ENCODE peak calls at places on chromosomes 13 and 19, in nine cellular contexts. One of them, this sample, is unnamed.

GRCh38 chr13:112793545-112794445 is 104.0 kb downstream of the ATP11A start:
- DNase-seq in upper lobe of right lung: no peak
- DNase-seq in body of pancreas: no peak
- DNase-seq in RWPE2: no peak
- DNase-seq in cardiac muscle cell: no peak
- DNase-seq in adrenal gland: no peak
- DNase-seq in endodermal cell: no peak
- DNase-seq in aorta: no peak
- DNase-seq in right atrium auricular region: peak
- DNase-seq in this sample: no peak

GRCh38 chr19:3771033-3771905 is 759 bp downstream of the RAX2 start:
- DNase-seq in body of pancreas: no peak
- DNase-seq in right atrium auricular region: no peak
- DNase-seq in adrenal gland: no peak
- DNase-seq in upper lobe of right lung: no peak
- DNase-seq in endodermal cell: peak
- DNase-seq in RWPE2: no peak
- DNase-seq in cardiac muscle cell: no peak
- DNase-seq in aorta: no peak
- DNase-seq in this sample: no peak

GRCh38 chr13:98485561-98485960 is 91.3 kb downstream of the STK24 start:
- DNase-seq in adrenal gland: no peak
- DNase-seq in upper lobe of right lung: no peak
- DNase-seq in body of pancreas: no peak
- DNase-seq in endodermal cell: peak
- DNase-seq in RWPE2: no peak
- DNase-seq in cardiac muscle cell: no peak
- DNase-seq in right atrium auricular region: no peak
- DNase-seq in aorta: no peak
- DNase-seq in this sample: no peak

GRCh38 chr19:19409235-19410030 is 4.0 kb downstream of the GATAD2A start:
- DNase-seq in upper lobe of right lung: no peak
- DNase-seq in endodermal cell: no peak
- DNase-seq in body of pancreas: no peak
- DNase-seq in right atrium auricular region: no peak
- DNase-seq in adrenal gland: no peak
- DNase-seq in cardiac muscle cell: no peak
- DNase-seq in RWPE2: no peak
- DNase-seq in aorta: no peak
- DNase-seq in this sample: no peak

GRCh38 chr19:34172661-34173144 is 399 bp downstream of the LSM14A start:
- DNase-seq in adrenal gland: no peak
- DNase-seq in right atrium auricular region: no peak
- DNase-seq in RWPE2: no peak
- DNase-seq in endodermal cell: no peak
- DNase-seq in cardiac muscle cell: no peak
- DNase-seq in aorta: no peak
- DNase-seq in upper lobe of right lung: no peak
- DNase-seq in body of pancreas: peak
- DNase-seq in this sample: no peak

GRCh38 chr19:1503089-1503924 is 9.5 kb downstream of the ADAMTSL5 start:
- DNase-seq in body of pancreas: peak
- DNase-seq in aorta: no peak
- DNase-seq in cardiac muscle cell: peak
- DNase-seq in RWPE2: no peak
- DNase-seq in adrenal gland: no peak
- DNase-seq in upper lobe of right lung: peak
- DNase-seq in endodermal cell: peak
- DNase-seq in right atrium auricular region: no peak
- DNase-seq in this sample: peak

GRCh38 chr13:79593611-79594275 is 112.8 kb downstream of the NDFIP2 start:
- DNase-seq in body of pancreas: no peak
- DNase-seq in right atrium auricular region: no peak
- DNase-seq in endodermal cell: no peak
- DNase-seq in aorta: no peak
- DNase-seq in RWPE2: no peak
- DNase-seq in cardiac muscle cell: no peak
- DNase-seq in upper lobe of right lung: no peak
- DNase-seq in adrenal gland: no peak
- DNase-seq in this sample: no peak

GRCh38 chr13:32257649-32258048 is 57.5 kb downstream of the ZAR1L start:
- DNase-seq in RWPE2: no peak
- DNase-seq in endodermal cell: no peak
- DNase-seq in adrenal gland: no peak
- DNase-seq in right atrium auricular region: no peak
- DNase-seq in cardiac muscle cell: no peak
- DNase-seq in body of pancreas: no peak
- DNase-seq in aorta: no peak
- DNase-seq in upper lobe of right lung: no peak
- DNase-seq in this sample: no peak

GRCh38 chr19:40805258-40805868 is 6.4 kb downstream of the EGLN2 start:
- DNase-seq in right atrium auricular region: no peak
- DNase-seq in RWPE2: no peak
- DNase-seq in aorta: no peak
- DNase-seq in body of pancreas: peak
- DNase-seq in upper lobe of right lung: no peak
- DNase-seq in cardiac muscle cell: no peak
- DNase-seq in adrenal gland: peak
- DNase-seq in endodermal cell: no peak
- DNase-seq in this sample: no peak

GRCh38 chr19:31312004-31312403 is 37.2 kb downstream of the TSHZ3 start:
- DNase-seq in body of pancreas: no peak
- DNase-seq in right atrium auricular region: no peak
- DNase-seq in adrenal gland: peak
- DNase-seq in cardiac muscle cell: no peak
- DNase-seq in upper lobe of right lung: no peak
- DNase-seq in aorta: peak
- DNase-seq in RWPE2: no peak
- DNase-seq in endodermal cell: no peak
- DNase-seq in this sample: peak

GRCh38 chr13:111485491-111486250 is 165.2 kb downstream of the TEX29 start:
- DNase-seq in endodermal cell: no peak
- DNase-seq in RWPE2: peak
- DNase-seq in upper lobe of right lung: peak
- DNase-seq in cardiac muscle cell: no peak
- DNase-seq in body of pancreas: no peak
- DNase-seq in adrenal gland: no peak
- DNase-seq in aorta: no peak
- DNase-seq in right atrium auricular region: no peak
- DNase-seq in this sample: no peak

DNA sequence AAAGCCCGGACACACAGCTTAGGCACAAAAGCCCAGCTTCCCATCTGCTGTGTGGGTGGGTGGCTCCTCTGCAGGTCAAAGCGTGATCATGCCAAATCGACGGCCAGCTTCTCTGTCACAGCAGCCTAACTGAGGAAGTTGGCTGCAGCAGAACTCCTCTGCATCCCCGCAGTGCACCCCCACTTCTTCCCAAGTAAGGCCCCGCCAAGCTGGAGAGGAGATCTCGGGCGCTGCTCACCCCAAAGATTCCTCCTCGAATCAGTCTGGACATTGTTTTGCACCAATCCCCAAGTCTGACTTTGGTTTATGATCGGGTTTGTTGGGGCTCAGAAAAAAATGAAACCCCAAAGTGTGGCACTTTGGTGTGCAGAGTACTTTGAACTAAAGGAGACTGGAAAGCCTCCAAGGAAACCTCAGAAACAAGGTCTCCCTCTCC is 19.7 kb upstream of the CPB2 start:
- DNase-seq in right atrium auricular region: no peak
- DNase-seq in cardiac muscle cell: no peak
- DNase-seq in endodermal cell: no peak
- DNase-seq in upper lobe of right lung: peak
- DNase-seq in aorta: peak
- DNase-seq in body of pancreas: no peak
- DNase-seq in RWPE2: no peak
- DNase-seq in adrenal gland: no peak
- DNase-seq in this sample: no peak
- H3K4me3 ChIP-seq in right atrium auricular region: no peak
- H3K4me3 ChIP-seq in cardiac muscle cell: no peak
- H3K4me3 ChIP-seq in endodermal cell: no peak
- H3K4me3 ChIP-seq in upper lobe of right lung: no peak
- H3K4me3 ChIP-seq in aorta: no peak
- H3K4me3 ChIP-seq in body of pancreas: no peak
- H3K4me3 ChIP-seq in RWPE2: no peak
- H3K4me3 ChIP-seq in adrenal gland: no peak
- H3K4me3 ChIP-seq in this sample: no peak

GRCh38 chr13:20121154-20121515 is 39.7 kb downstream of the GJA3 start:
- DNase-seq in adrenal gland: no peak
- DNase-seq in endodermal cell: peak
- DNase-seq in right atrium auricular region: no peak
- DNase-seq in upper lobe of right lung: no peak
- DNase-seq in body of pancreas: no peak
- DNase-seq in cardiac muscle cell: no peak
- DNase-seq in RWPE2: no peak
- DNase-seq in aorta: no peak
- DNase-seq in this sample: no peak
- H3K4me3 ChIP-seq in adrenal gland: no peak
- H3K4me3 ChIP-seq in endodermal cell: no peak
- H3K4me3 ChIP-seq in right atrium auricular region: no peak
- H3K4me3 ChIP-seq in upper lobe of right lung: peak
- H3K4me3 ChIP-seq in body of pancreas: no peak
- H3K4me3 ChIP-seq in cardiac muscle cell: no peak
- H3K4me3 ChIP-seq in RWPE2: peak
- H3K4me3 ChIP-seq in aorta: no peak
- H3K4me3 ChIP-seq in this sample: no peak

DNA sequence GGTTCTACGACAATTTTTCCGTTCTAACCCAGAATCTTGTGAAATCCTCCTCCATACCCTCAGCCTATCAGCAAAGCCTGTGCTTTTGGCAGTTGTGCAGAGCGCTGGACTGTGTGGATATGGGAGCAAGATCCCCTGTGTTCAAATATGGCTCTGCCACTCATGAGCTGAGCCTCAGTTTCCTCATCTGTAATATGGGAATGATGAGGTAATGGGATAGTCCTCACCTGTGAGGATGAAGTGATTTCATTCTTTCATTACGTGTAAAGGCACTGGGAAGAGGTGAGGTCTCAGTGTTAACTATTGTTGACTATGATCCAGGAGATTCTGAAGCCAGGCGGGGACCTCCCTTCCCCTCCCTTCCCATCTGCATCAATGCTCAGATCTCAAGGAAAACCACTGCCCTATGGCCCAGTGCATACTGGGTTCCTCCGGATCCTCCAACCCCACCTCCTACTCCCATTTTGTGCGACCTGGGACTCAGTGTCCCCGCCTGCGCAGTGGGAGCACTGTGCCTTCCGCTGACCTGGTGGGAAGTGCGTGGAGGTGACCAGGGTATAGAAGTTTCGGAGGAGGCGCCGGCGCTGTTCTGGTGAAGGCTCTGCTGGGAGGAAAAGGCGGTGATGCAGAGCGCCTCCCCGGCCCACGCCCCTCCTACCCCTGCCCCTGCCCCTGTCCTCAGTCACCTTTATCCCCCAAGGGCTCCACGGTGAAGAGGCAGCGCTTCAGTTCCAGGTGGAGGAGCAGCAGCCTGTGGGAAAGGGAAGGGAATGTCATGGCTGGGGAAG is 5.0 kb downstream of the FUZ start:
- DNase-seq in adrenal gland: no peak
- DNase-seq in right atrium auricular region: no peak
- DNase-seq in cardiac muscle cell: no peak
- DNase-seq in body of pancreas: no peak
- DNase-seq in aorta: no peak
- DNase-seq in upper lobe of right lung: no peak
- DNase-seq in endodermal cell: no peak
- DNase-seq in RWPE2: no peak
- DNase-seq in this sample: no peak
- H3K4me3 ChIP-seq in adrenal gland: no peak
- H3K4me3 ChIP-seq in right atrium auricular region: no peak
- H3K4me3 ChIP-seq in cardiac muscle cell: no peak
- H3K4me3 ChIP-seq in body of pancreas: no peak
- H3K4me3 ChIP-seq in aorta: no peak
- H3K4me3 ChIP-seq in upper lobe of right lung: peak
- H3K4me3 ChIP-seq in endodermal cell: no peak
- H3K4me3 ChIP-seq in RWPE2: peak
- H3K4me3 ChIP-seq in this sample: peak

GRCh38 chr13:29504691-29505090 is 90.8 kb downstream of the SLC7A1 start:
- DNase-seq in cardiac muscle cell: no peak
- DNase-seq in body of pancreas: no peak
- DNase-seq in endodermal cell: no peak
- DNase-seq in upper lobe of right lung: no peak
- DNase-seq in right atrium auricular region: no peak
- DNase-seq in RWPE2: no peak
- DNase-seq in aorta: no peak
- DNase-seq in adrenal gland: no peak
- DNase-seq in this sample: no peak

GRCh38 chr13:29500426-29500825 is 95.1 kb downstream of the SLC7A1 start:
- DNase-seq in aorta: no peak
- DNase-seq in upper lobe of right lung: peak
- DNase-seq in endodermal cell: no peak
- DNase-seq in cardiac muscle cell: no peak
- DNase-seq in body of pancreas: peak
- DNase-seq in RWPE2: no peak
- DNase-seq in right atrium auricular region: no peak
- DNase-seq in adrenal gland: no peak
- DNase-seq in this sample: no peak

GRCh38 chr13:29501674-29502073 is 93.8 kb downstream of the SLC7A1 start:
- DNase-seq in cardiac muscle cell: no peak
- DNase-seq in right atrium auricular region: no peak
- DNase-seq in endodermal cell: no peak
- DNase-seq in RWPE2: no peak
- DNase-seq in aorta: no peak
- DNase-seq in body of pancreas: no peak
- DNase-seq in upper lobe of right lung: no peak
- DNase-seq in adrenal gland: no peak
- DNase-seq in this sample: no peak

GRCh38 chr13:29503041-29503837 is 92.2 kb downstream of the SLC7A1 start:
- DNase-seq in RWPE2: no peak
- DNase-seq in upper lobe of right lung: no peak
- DNase-seq in endodermal cell: peak
- DNase-seq in aorta: no peak
- DNase-seq in cardiac muscle cell: no peak
- DNase-seq in body of pancreas: no peak
- DNase-seq in right atrium auricular region: no peak
- DNase-seq in adrenal gland: no peak
- DNase-seq in this sample: no peak

GRCh38 chr13:29502391-29503008 is 93.0 kb downstream of the SLC7A1 start:
- DNase-seq in upper lobe of right lung: peak
- DNase-seq in cardiac muscle cell: no peak
- DNase-seq in endodermal cell: no peak
- DNase-seq in right atrium auricular region: no peak
- DNase-seq in body of pancreas: no peak
- DNase-seq in adrenal gland: no peak
- DNase-seq in aorta: no peak
- DNase-seq in RWPE2: no peak
- DNase-seq in this sample: no peak
- H3K4me3 ChIP-seq in upper lobe of right lung: no peak
- H3K4me3 ChIP-seq in cardiac muscle cell: no peak
- H3K4me3 ChIP-seq in endodermal cell: no peak
- H3K4me3 ChIP-seq in right atrium auricular region: no peak
- H3K4me3 ChIP-seq in body of pancreas: no peak
- H3K4me3 ChIP-seq in adrenal gland: no peak
- H3K4me3 ChIP-seq in aorta: no peak
- H3K4me3 ChIP-seq in RWPE2: no peak
- H3K4me3 ChIP-seq in this sample: no peak

This sample was measured in heart left ventricle.